ENCODE peak calls at places on chromosomes 1 and 21, in seven cellular contexts. D, X, S, M, F, Y and U are unnamed samples.
A peak's percentile ranks its signal among the peaks of the same experiment; 100 is the strongest.

GRCh38 chr1:983736-984475 is 2.0 kb upstream of the PERM1 start:
- DNase-seq in D (no peak), X (no peak), S (no peak), M (peak; percentile 41), F (peak; percentile 61), Y (no peak), U (no peak)

GRCh38 chr1:14369526-14370213 is 228.8 kb upstream of the KAZN start:
- DNase-seq in D (no peak), X (no peak), S (no peak), M (no peak), F (no peak), Y (no peak), U (no peak)

GRCh38 chr1:63918395-63918945 is 144.7 kb downstream of the ROR1 start:
- DNase-seq in D (no peak), X (no peak), S (no peak), M (no peak), F (no peak), Y (no peak), U (no peak)

GRCh38 chr1:16446116-16446515 is 5.6 kb downstream of the NECAP2 start:
- DNase-seq in D (no peak), X (no peak), S (peak; percentile 5), M (no peak), F (no peak), Y (no peak), U (no peak)

GRCh38 chr21:46304955-46305354 is 18.7 kb downstream of the C21orf58 start:
- DNase-seq in D (no peak), X (no peak), S (no peak), M (no peak), F (no peak), Y (no peak), U (no peak)

GRCh38 chr1:121458291-121459048 is 273.7 kb downstream of the SRGAP2C start:
- DNase-seq in D (no peak), X (no peak), S (no peak), M (no peak), F (no peak), Y (no peak), U (no peak)

GRCh38 chr1:190497561-190497960 is 19.9 kb upstream of the BRINP3 start:
- DNase-seq in D (no peak), X (no peak), S (no peak), M (no peak), F (no peak), Y (no peak), U (no peak)

GRCh38 chr1:85606414-85606800 is 25.8 kb downstream of the CCN1 start:
- DNase-seq in D (no peak), X (no peak), S (no peak), M (no peak), F (no peak), Y (no peak), U (no peak)

GRCh38 chr1:2569060-2569459 is 12.9 kb downstream of the TNFRSF14 start:
- DNase-seq in D (no peak), X (no peak), S (no peak), M (no peak), F (no peak), Y (no peak), U (no peak)

GRCh38 chr1:246450485-246451251 is 56.4 kb downstream of the SMYD3 start:
- DNase-seq in D (no peak), X (peak; percentile 49), S (no peak), M (no peak), F (no peak), Y (no peak), U (no peak)

GRCh38 chr1:151512326-151512725 is 1.1 kb downstream of the CGN start:
- DNase-seq in D (no peak), X (no peak), S (no peak), M (no peak), F (peak; percentile 29), Y (no peak), U (no peak)

GRCh38 chr1:229753764-229754553 is 127.9 kb downstream of the URB2 start:
- DNase-seq in D (no peak), X (no peak), S (no peak), M (no peak), F (peak; percentile 71), Y (no peak), U (no peak)

GRCh38 chr1:22037520-22037919 is 15.0 kb upstream of the CDC42 start:
- DNase-seq in D (no peak), X (no peak), S (no peak), M (no peak), F (no peak), Y (no peak), U (no peak)

GRCh38 chr1:181159451-181160151 is 71.1 kb downstream of the IER5 start:
- DNase-seq in D (peak; percentile 40), X (peak; percentile 80), S (no peak), M (no peak), F (peak; percentile 68), Y (no peak), U (no peak)

GRCh38 chr1:180946056-180946455 is 33.4 kb downstream of the KIAA1614 start:
- DNase-seq in D (no peak), X (no peak), S (no peak), M (no peak), F (no peak), Y (no peak), U (no peak)

GRCh38 chr1:41533016-41533730 is 48.7 kb upstream of the EDN2 start:
- DNase-seq in D (no peak), X (no peak), S (peak; percentile 67), M (no peak), F (no peak), Y (no peak), U (no peak)

GRCh38 chr1:168637350-168637991 is 61.1 kb downstream of the XCL1 start:
- DNase-seq in D (no peak), X (peak; percentile 55), S (no peak), M (no peak), F (no peak), Y (no peak), U (no peak)

GRCh38 chr21:26506951-26507350 is 66.1 kb downstream of the CYYR1 start:
- DNase-seq in D (no peak), X (peak; percentile 68), S (no peak), M (no peak), F (no peak), Y (no peak), U (no peak)

GRCh38 chr1:26771285-26771642 is 16.5 kb upstream of the PIGV start:
- DNase-seq in D (no peak), X (no peak), S (no peak), M (no peak), F (no peak), Y (no peak), U (no peak)